ENCODE peak calls at places on chromosomes 16 and 17, in seven cellular contexts. One of them, this sample, is unnamed.

GRCh38 chr17:12536472-12536871 is 129.2 kb upstream of the MYOCD start:
- DNase-seq in RWPE2: no peak
- DNase-seq in CD4-positive, alpha-beta T cell: no peak
- DNase-seq in fibroblast of mammary gland: peak; percentile 53
- DNase-seq in OCI-LY7: no peak
- DNase-seq in GM20000: no peak
- DNase-seq in AG10803: no peak
- DNase-seq in this sample: no peak

GRCh38 chr17:6543079-6544010 is 13.0 kb downstream of the PITPNM3 start:
- DNase-seq in fibroblast of mammary gland: no peak
- DNase-seq in AG10803: no peak
- DNase-seq in GM20000: no peak
- DNase-seq in RWPE2: peak; percentile 47
- DNase-seq in CD4-positive, alpha-beta T cell: no peak
- DNase-seq in OCI-LY7: no peak
- DNase-seq in this sample: no peak

GRCh38 chr17:19726615-19727376 is 10.4 kb upstream of the SLC47A2 start:
- DNase-seq in RWPE2: no peak
- DNase-seq in GM20000: no peak
- DNase-seq in CD4-positive, alpha-beta T cell: no peak
- DNase-seq in OCI-LY7: no peak
- DNase-seq in fibroblast of mammary gland: peak; percentile 69
- DNase-seq in AG10803: peak; percentile 54
- DNase-seq in this sample: no peak

GRCh38 chr16:799948-800833 is at the start of gene GNG13:
- DNase-seq in AG10803: no peak
- DNase-seq in fibroblast of mammary gland: no peak
- DNase-seq in CD4-positive, alpha-beta T cell: no peak
- DNase-seq in RWPE2: no peak
- DNase-seq in OCI-LY7: no peak
- DNase-seq in GM20000: no peak
- DNase-seq in this sample: no peak

GRCh38 chr17:69900829-69901228 is 174.2 kb upstream of the KCNJ16 start:
- DNase-seq in fibroblast of mammary gland: no peak
- DNase-seq in GM20000: no peak
- DNase-seq in CD4-positive, alpha-beta T cell: no peak
- DNase-seq in OCI-LY7: no peak
- DNase-seq in RWPE2: no peak
- DNase-seq in AG10803: no peak
- DNase-seq in this sample: no peak

GRCh38 chr17:45325810-45326209 is 9.0 kb upstream of the MAP3K14 start:
- DNase-seq in fibroblast of mammary gland: no peak
- DNase-seq in RWPE2: peak; percentile 11
- DNase-seq in AG10803: no peak
- DNase-seq in CD4-positive, alpha-beta T cell: no peak
- DNase-seq in OCI-LY7: no peak
- DNase-seq in GM20000: no peak
- DNase-seq in this sample: no peak

GRCh38 chr16:58481226-58481869 is 18.6 kb upstream of the NDRG4 start:
- DNase-seq in RWPE2: no peak
- DNase-seq in fibroblast of mammary gland: no peak
- DNase-seq in GM20000: no peak
- DNase-seq in AG10803: no peak
- DNase-seq in CD4-positive, alpha-beta T cell: no peak
- DNase-seq in OCI-LY7: no peak
- DNase-seq in this sample: no peak

GRCh38 chr17:57935833-57936807 is 19.1 kb downstream of the CUEDC1 start:
- DNase-seq in CD4-positive, alpha-beta T cell: no peak
- DNase-seq in RWPE2: no peak
- DNase-seq in fibroblast of mammary gland: peak; percentile 53
- DNase-seq in GM20000: no peak
- DNase-seq in OCI-LY7: no peak
- DNase-seq in AG10803: peak; percentile 87
- DNase-seq in this sample: no peak

GRCh38 chr17:6100146-6100545 is 30.0 kb downstream of the WSCD1 start:
- DNase-seq in AG10803: no peak
- DNase-seq in CD4-positive, alpha-beta T cell: no peak
- DNase-seq in GM20000: no peak
- DNase-seq in fibroblast of mammary gland: no peak
- DNase-seq in OCI-LY7: no peak
- DNase-seq in RWPE2: peak; percentile 15
- DNase-seq in this sample: no peak

GRCh38 chr17:42677921-42678781 is 1.4 kb upstream of the PLEKHH3 start:
- DNase-seq in CD4-positive, alpha-beta T cell: peak; percentile 50
- DNase-seq in OCI-LY7: peak; percentile 90
- DNase-seq in GM20000: peak; percentile 94
- DNase-seq in RWPE2: peak; percentile 94
- DNase-seq in fibroblast of mammary gland: peak; percentile 86
- DNase-seq in AG10803: peak; percentile 89
- DNase-seq in this sample: peak; percentile 77

GRCh38 chr17:63688396-63689020 is 11.4 kb downstream of the LIMD2 start:
- DNase-seq in OCI-LY7: no peak
- DNase-seq in AG10803: no peak
- DNase-seq in CD4-positive, alpha-beta T cell: no peak
- DNase-seq in GM20000: peak; percentile 45
- DNase-seq in RWPE2: no peak
- DNase-seq in fibroblast of mammary gland: no peak
- DNase-seq in this sample: no peak

GRCh38 chr17:39950871-39951348 is 11.9 kb upstream of the GSDMA start:
- DNase-seq in RWPE2: no peak
- DNase-seq in AG10803: no peak
- DNase-seq in CD4-positive, alpha-beta T cell: no peak
- DNase-seq in GM20000: no peak
- DNase-seq in fibroblast of mammary gland: peak; percentile 53
- DNase-seq in OCI-LY7: no peak
- DNase-seq in this sample: no peak

GRCh38 chr16:50291719-50292565 is 25.6 kb downstream of the ADCY7 start:
- DNase-seq in OCI-LY7: no peak
- DNase-seq in fibroblast of mammary gland: no peak
- DNase-seq in RWPE2: no peak
- DNase-seq in CD4-positive, alpha-beta T cell: no peak
- DNase-seq in AG10803: no peak
- DNase-seq in GM20000: no peak
- DNase-seq in this sample: no peak

GRCh38 chr16:50289950-50290764 is 23.8 kb downstream of the ADCY7 start:
- DNase-seq in GM20000: no peak
- DNase-seq in RWPE2: no peak
- DNase-seq in CD4-positive, alpha-beta T cell: no peak
- DNase-seq in AG10803: no peak
- DNase-seq in fibroblast of mammary gland: no peak
- DNase-seq in OCI-LY7: no peak
- DNase-seq in this sample: no peak

GRCh38 chr16:50292566-50292948 is 26.2 kb downstream of the ADCY7 start:
- DNase-seq in CD4-positive, alpha-beta T cell: no peak
- DNase-seq in fibroblast of mammary gland: no peak
- DNase-seq in AG10803: no peak
- DNase-seq in GM20000: no peak
- DNase-seq in OCI-LY7: no peak
- DNase-seq in RWPE2: no peak
- DNase-seq in this sample: no peak

GRCh38 chr16:50288920-50289319 is 22.6 kb downstream of the ADCY7 start:
- DNase-seq in CD4-positive, alpha-beta T cell: no peak
- DNase-seq in GM20000: no peak
- DNase-seq in fibroblast of mammary gland: no peak
- DNase-seq in OCI-LY7: no peak
- DNase-seq in AG10803: no peak
- DNase-seq in RWPE2: no peak
- DNase-seq in this sample: no peak

DNA sequence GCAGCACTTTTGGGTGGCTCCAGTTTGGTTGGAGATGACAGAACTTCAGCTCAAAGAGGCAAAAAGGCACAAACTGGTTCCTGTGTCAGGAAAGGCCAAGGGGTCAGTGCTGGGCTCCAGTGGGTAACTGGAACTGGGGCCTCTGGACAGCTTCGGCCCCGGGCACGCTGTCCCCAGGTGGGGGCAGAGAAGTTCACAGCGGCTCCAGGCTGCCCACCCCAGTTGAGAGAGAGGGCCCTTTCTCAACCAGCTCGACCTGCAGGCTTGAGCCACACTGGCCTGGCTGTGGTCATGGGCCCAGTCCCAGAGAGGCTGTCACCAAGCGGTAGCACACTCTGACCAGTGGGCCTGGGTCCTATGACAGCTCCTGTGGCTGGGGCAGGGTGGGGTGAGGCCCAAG is 24.5 kb downstream of the ADCY7 start:
- DNase-seq in CD4-positive, alpha-beta T cell: no peak
- DNase-seq in AG10803: no peak
- DNase-seq in OCI-LY7: no peak
- DNase-seq in GM20000: no peak
- DNase-seq in RWPE2: no peak
- DNase-seq in fibroblast of mammary gland: no peak
- DNase-seq in this sample: no peak
- TF ChIP-seq CTCF in CD4-positive, alpha-beta T cell: no peak
- TF ChIP-seq CTCF in AG10803: no peak
- TF ChIP-seq CTCF in OCI-LY7: no peak
- TF ChIP-seq CTCF in GM20000: no peak
- TF ChIP-seq CTCF in RWPE2: no peak
- TF ChIP-seq CTCF in fibroblast of mammary gland: no peak
- TF ChIP-seq CTCF in this sample: no peak

GRCh38 chr17:30969989-30970680 is 704 bp upstream of the RNF135 start:
- DNase-seq in AG10803: peak; percentile 12
- DNase-seq in RWPE2: no peak
- DNase-seq in CD4-positive, alpha-beta T cell: no peak
- DNase-seq in fibroblast of mammary gland: peak; percentile 58
- DNase-seq in GM20000: peak; percentile 60
- DNase-seq in OCI-LY7: no peak
- DNase-seq in this sample: no peak

GRCh38 chr17:30975042-30975820 is 4.4 kb downstream of the RNF135 start:
- DNase-seq in fibroblast of mammary gland: no peak
- DNase-seq in OCI-LY7: no peak
- DNase-seq in CD4-positive, alpha-beta T cell: no peak
- DNase-seq in GM20000: no peak
- DNase-seq in RWPE2: no peak
- DNase-seq in AG10803: no peak
- DNase-seq in this sample: no peak

DNA sequence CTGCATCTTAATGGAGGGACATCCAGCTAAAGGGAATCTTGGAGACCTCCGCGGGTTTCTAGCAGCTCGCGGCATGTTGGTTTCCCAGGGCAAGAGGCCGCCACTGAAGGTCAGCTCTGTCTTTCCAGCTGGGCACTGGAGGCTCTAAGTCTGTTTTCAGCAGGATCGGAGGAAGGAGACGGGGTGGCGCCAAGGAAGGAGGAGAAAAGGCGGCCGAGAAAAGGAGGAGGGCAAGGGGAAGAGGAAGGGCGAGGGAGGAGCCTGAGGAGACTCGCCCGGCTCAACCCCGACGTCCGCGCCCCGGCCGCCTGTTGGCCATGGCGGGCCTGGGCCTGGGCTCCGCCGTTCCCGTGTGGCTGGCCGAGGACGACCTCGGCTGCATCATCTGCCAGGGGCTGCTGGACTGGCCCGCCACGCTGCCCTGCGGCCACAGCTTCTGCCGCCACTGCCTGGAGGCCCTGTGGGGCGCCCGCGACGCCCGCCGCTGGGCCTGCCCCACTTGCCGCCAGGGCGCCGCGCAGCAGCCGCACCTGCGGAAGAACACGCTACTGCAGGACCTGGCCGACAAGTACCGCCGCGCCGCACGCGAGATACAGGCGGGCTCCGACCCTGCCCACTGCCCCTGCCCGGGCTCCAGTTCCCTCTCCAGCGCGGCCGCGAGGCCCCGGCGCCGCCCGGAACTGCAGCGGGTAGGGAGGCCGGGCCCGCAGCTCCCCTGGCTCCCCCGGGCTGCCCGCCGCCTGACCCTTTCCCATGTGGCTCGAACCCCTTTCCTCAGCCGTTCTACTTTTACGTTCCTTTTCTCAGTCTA is at the start of gene RNF135:
- DNase-seq in CD4-positive, alpha-beta T cell: peak; percentile 34
- DNase-seq in AG10803: peak; percentile 88
- DNase-seq in RWPE2: peak; percentile 84
- DNase-seq in GM20000: peak; percentile 91
- DNase-seq in fibroblast of mammary gland: peak; percentile 83
- DNase-seq in OCI-LY7: no peak
- DNase-seq in this sample: no peak
- TF ChIP-seq CTCF in CD4-positive, alpha-beta T cell: no peak
- TF ChIP-seq CTCF in AG10803: peak; percentile 8
- TF ChIP-seq CTCF in RWPE2: peak; percentile 4
- TF ChIP-seq CTCF in GM20000: no peak
- TF ChIP-seq CTCF in fibroblast of mammary gland: no peak
- TF ChIP-seq CTCF in OCI-LY7: no peak
- TF ChIP-seq CTCF in this sample: peak; percentile 23

GRCh38 chr16:84298376-84298899 is 3.8 kb downstream of the WFDC1 start:
- DNase-seq in OCI-LY7: no peak
- DNase-seq in CD4-positive, alpha-beta T cell: no peak
- DNase-seq in RWPE2: no peak
- DNase-seq in GM20000: no peak
- DNase-seq in AG10803: no peak
- DNase-seq in fibroblast of mammary gland: no peak
- DNase-seq in this sample: no peak
- TF ChIP-seq CTCF in OCI-LY7: no peak
- TF ChIP-seq CTCF in CD4-positive, alpha-beta T cell: no peak
- TF ChIP-seq CTCF in RWPE2: no peak
- TF ChIP-seq CTCF in GM20000: no peak
- TF ChIP-seq CTCF in AG10803: no peak
- TF ChIP-seq CTCF in fibroblast of mammary gland: no peak
- TF ChIP-seq CTCF in this sample: no peak

GRCh38 chr17:48215583-48216139 is 108.1 kb downstream of the SNX11 start:
- DNase-seq in RWPE2: no peak
- DNase-seq in fibroblast of mammary gland: peak; percentile 48
- DNase-seq in OCI-LY7: no peak
- DNase-seq in AG10803: peak; percentile 46
- DNase-seq in CD4-positive, alpha-beta T cell: no peak
- DNase-seq in GM20000: peak; percentile 39
- DNase-seq in this sample: no peak
- TF ChIP-seq CTCF in RWPE2: peak; percentile 65
- TF ChIP-seq CTCF in fibroblast of mammary gland: peak; percentile 61
- TF ChIP-seq CTCF in OCI-LY7: peak; percentile 50
- TF ChIP-seq CTCF in AG10803: peak; percentile 69
- TF ChIP-seq CTCF in CD4-positive, alpha-beta T cell: no peak
- TF ChIP-seq CTCF in GM20000: peak; percentile 36
- TF ChIP-seq CTCF in this sample: peak; percentile 34

DNA sequence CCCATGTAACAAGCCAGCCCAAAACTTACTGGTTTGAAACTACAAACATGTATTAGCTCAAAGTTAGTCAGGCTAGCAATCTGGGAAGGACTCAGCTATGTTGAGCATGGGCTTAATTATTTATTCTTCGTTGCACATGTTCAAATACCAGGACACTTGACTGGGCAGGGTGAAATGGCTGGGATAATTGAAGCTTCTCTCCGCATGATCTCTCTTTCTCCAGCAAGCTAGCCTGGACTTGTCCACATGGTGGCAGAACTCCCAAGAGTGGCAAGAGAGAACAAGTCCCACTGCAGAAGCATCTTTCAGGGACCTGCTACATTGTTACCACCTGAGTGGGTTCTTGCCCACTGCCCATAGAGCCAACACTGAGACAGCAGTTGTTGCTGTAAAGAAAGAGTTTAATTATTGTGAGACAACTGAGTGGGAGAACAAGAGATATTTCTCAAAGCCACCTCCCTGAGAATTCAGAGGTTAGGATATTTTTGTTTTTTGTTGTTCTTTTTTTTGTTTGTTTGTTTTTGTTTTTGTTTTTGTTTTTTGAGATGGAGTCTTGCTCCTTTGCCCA is 16.8 kb upstream of the ATF7IP2 start:
- DNase-seq in CD4-positive, alpha-beta T cell: no peak
- DNase-seq in AG10803: no peak
- DNase-seq in OCI-LY7: peak; percentile 10
- DNase-seq in RWPE2: no peak
- DNase-seq in GM20000: no peak
- DNase-seq in fibroblast of mammary gland: no peak
- DNase-seq in this sample: no peak
- TF ChIP-seq CTCF in CD4-positive, alpha-beta T cell: no peak
- TF ChIP-seq CTCF in AG10803: no peak
- TF ChIP-seq CTCF in OCI-LY7: peak; percentile 57
- TF ChIP-seq CTCF in RWPE2: no peak
- TF ChIP-seq CTCF in GM20000: no peak
- TF ChIP-seq CTCF in fibroblast of mammary gland: no peak
- TF ChIP-seq CTCF in this sample: no peak

This sample was measured in GM12864.